ENCODE peak calls at places on chromosome 4, in five cellular contexts. One of them, this sample, is unnamed.

GRCh38 chr4:101856149-101856548 is 65.6 kb downstream of the BANK1 start:
- DNase-seq in B cell: no peak
- DNase-seq in A673: no peak
- DNase-seq in osteoblast: no peak
- DNase-seq in brain microvascular endothelial cell: no peak
- DNase-seq in this sample: no peak

GRCh38 chr4:106344324-106344970 is 24.1 kb downstream of the GIMD1 start:
- DNase-seq in brain microvascular endothelial cell: peak
- DNase-seq in B cell: no peak
- DNase-seq in osteoblast: peak
- DNase-seq in A673: peak
- DNase-seq in this sample: peak

GRCh38 chr4:125826801-125827200 is 512.0 kb downstream of the FAT4 start:
- DNase-seq in brain microvascular endothelial cell: no peak
- DNase-seq in osteoblast: no peak
- DNase-seq in B cell: no peak
- DNase-seq in A673: peak
- DNase-seq in this sample: no peak

GRCh38 chr4:136281307-136281706 is 1251.0 kb downstream of the PCDH18 start:
- DNase-seq in osteoblast: no peak
- DNase-seq in B cell: no peak
- DNase-seq in A673: no peak
- DNase-seq in brain microvascular endothelial cell: no peak
- DNase-seq in this sample: no peak

GRCh38 chr4:122712782-122713181 is 19.7 kb upstream of the BBS12 start:
- DNase-seq in B cell: no peak
- DNase-seq in osteoblast: no peak
- DNase-seq in brain microvascular endothelial cell: peak
- DNase-seq in A673: no peak
- DNase-seq in this sample: peak

GRCh38 chr4:151031831-151032605 is 16.9 kb upstream of the LRBA start:
- DNase-seq in brain microvascular endothelial cell: peak
- DNase-seq in B cell: no peak
- DNase-seq in A673: no peak
- DNase-seq in osteoblast: peak
- DNase-seq in this sample: peak

GRCh38 chr4:36088542-36088941 is 155.8 kb downstream of the ARAP2 start:
- DNase-seq in brain microvascular endothelial cell: no peak
- DNase-seq in osteoblast: no peak
- DNase-seq in B cell: no peak
- DNase-seq in A673: no peak
- DNase-seq in this sample: no peak

GRCh38 chr4:101643201-101643600 is 147.3 kb upstream of the BANK1 start:
- DNase-seq in A673: peak
- DNase-seq in osteoblast: no peak
- DNase-seq in brain microvascular endothelial cell: no peak
- DNase-seq in B cell: no peak
- DNase-seq in this sample: peak

GRCh38 chr4:56512166-56512565 is 6.6 kb downstream of the ARL9 start:
- DNase-seq in brain microvascular endothelial cell: no peak
- DNase-seq in osteoblast: peak
- DNase-seq in B cell: no peak
- DNase-seq in A673: no peak
- DNase-seq in this sample: no peak

GRCh38 chr4:85717366-85717765 is 242.4 kb downstream of the ARHGAP24 start:
- DNase-seq in osteoblast: no peak
- DNase-seq in B cell: no peak
- DNase-seq in A673: peak
- DNase-seq in brain microvascular endothelial cell: no peak
- DNase-seq in this sample: no peak

GRCh38 chr4:76784237-76784636 is 113.7 kb downstream of the SOWAHB start:
- DNase-seq in B cell: no peak
- DNase-seq in A673: peak
- DNase-seq in osteoblast: peak
- DNase-seq in brain microvascular endothelial cell: peak
- DNase-seq in this sample: peak

GRCh38 chr4:184649971-184650855 is 675 bp downstream of the PRIMPOL start:
- DNase-seq in osteoblast: no peak
- DNase-seq in B cell: no peak
- DNase-seq in A673: peak
- DNase-seq in brain microvascular endothelial cell: no peak
- DNase-seq in this sample: peak

GRCh38 chr4:3250438-3250955 is 1.5 kb downstream of the MSANTD1 start:
- DNase-seq in B cell: no peak
- DNase-seq in brain microvascular endothelial cell: no peak
- DNase-seq in osteoblast: no peak
- DNase-seq in A673: no peak
- DNase-seq in this sample: no peak

GRCh38 chr4:186942745-186943606 is 219.3 kb upstream of the FAT1 start:
- DNase-seq in B cell: no peak
- DNase-seq in osteoblast: no peak
- DNase-seq in brain microvascular endothelial cell: no peak
- DNase-seq in A673: peak
- DNase-seq in this sample: no peak

GRCh38 chr4:104549736-104550135 is 55.0 kb upstream of the CXXC4 start:
- DNase-seq in brain microvascular endothelial cell: no peak
- DNase-seq in A673: no peak
- DNase-seq in osteoblast: no peak
- DNase-seq in B cell: no peak
- DNase-seq in this sample: no peak

GRCh38 chr4:86595426-86595805 is 1.3 kb downstream of the PTPN13 start:
- DNase-seq in brain microvascular endothelial cell: peak
- DNase-seq in osteoblast: peak
- DNase-seq in A673: peak
- DNase-seq in B cell: no peak
- DNase-seq in this sample: peak

GRCh38 chr4:3827616-3828492 is 61.7 kb downstream of the ADRA2C start:
- DNase-seq in B cell: no peak
- DNase-seq in A673: peak
- DNase-seq in osteoblast: peak
- DNase-seq in brain microvascular endothelial cell: no peak
- DNase-seq in this sample: peak

GRCh38 chr4:4839471-4839810 is 20.0 kb upstream of the MSX1 start:
- DNase-seq in brain microvascular endothelial cell: no peak
- DNase-seq in osteoblast: no peak
- DNase-seq in B cell: no peak
- DNase-seq in A673: no peak
- DNase-seq in this sample: no peak

GRCh38 chr4:70544279-70544870 is 26.0 kb downstream of the AMTN start:
- DNase-seq in osteoblast: peak
- DNase-seq in A673: peak
- DNase-seq in B cell: peak
- DNase-seq in brain microvascular endothelial cell: peak
- DNase-seq in this sample: peak

GRCh38 chr4:71198958-71199357 is 139.9 kb upstream of the SLC4A4 start:
- DNase-seq in brain microvascular endothelial cell: no peak
- DNase-seq in osteoblast: no peak
- DNase-seq in B cell: no peak
- DNase-seq in A673: no peak
- DNase-seq in this sample: no peak

GRCh38 chr4:123785515-123785914 is 388.9 kb downstream of the SPRY1 start:
- DNase-seq in B cell: no peak
- DNase-seq in brain microvascular endothelial cell: peak
- DNase-seq in osteoblast: peak
- DNase-seq in A673: no peak
- DNase-seq in this sample: peak

GRCh38 chr4:127616898-127617297 is 15.9 kb upstream of the INTU start:
- DNase-seq in osteoblast: no peak
- DNase-seq in A673: no peak
- DNase-seq in B cell: no peak
- DNase-seq in brain microvascular endothelial cell: no peak
- DNase-seq in this sample: no peak

GRCh38 chr4:71210831-71211230 is 128.0 kb upstream of the SLC4A4 start:
- DNase-seq in B cell: no peak
- DNase-seq in osteoblast: peak
- DNase-seq in brain microvascular endothelial cell: no peak
- DNase-seq in A673: no peak
- DNase-seq in this sample: no peak

GRCh38 chr4:183624548-183624947 is 34.4 kb downstream of the RWDD4 start:
- DNase-seq in osteoblast: no peak
- DNase-seq in A673: no peak
- DNase-seq in brain microvascular endothelial cell: no peak
- DNase-seq in B cell: no peak
- DNase-seq in this sample: no peak

GRCh38 chr4:40507977-40508376 is 121.7 kb downstream of the RBM47 start:
- DNase-seq in osteoblast: no peak
- DNase-seq in brain microvascular endothelial cell: no peak
- DNase-seq in A673: peak
- DNase-seq in B cell: no peak
- DNase-seq in this sample: no peak

DNA sequence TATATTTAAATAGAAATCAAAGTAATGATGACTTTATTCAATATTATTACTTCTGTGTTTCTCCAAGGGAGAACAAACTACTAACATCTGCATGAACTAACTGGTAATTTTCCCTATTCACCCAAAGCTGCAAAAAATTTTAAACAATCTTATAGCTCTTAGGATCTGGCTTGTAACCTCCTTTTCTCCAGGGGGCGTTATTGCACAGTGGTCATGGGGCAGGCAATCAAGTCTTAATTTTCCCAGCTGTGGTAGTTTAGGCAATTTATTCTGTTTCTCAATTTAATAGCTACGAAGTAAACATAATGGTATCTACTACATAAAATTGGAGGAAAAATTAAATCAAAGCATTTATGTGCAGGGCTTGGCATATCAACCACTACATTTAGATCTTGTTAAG is 137.5 kb upstream of the GUCY1A1 start:
- DNase-seq in brain microvascular endothelial cell: no peak
- DNase-seq in B cell: no peak
- DNase-seq in A673: peak
- DNase-seq in osteoblast: no peak
- DNase-seq in this sample: peak
- TF ChIP-seq CTCF in brain microvascular endothelial cell: peak
- TF ChIP-seq CTCF in B cell: no peak
- TF ChIP-seq CTCF in A673: peak
- TF ChIP-seq CTCF in osteoblast: peak
- TF ChIP-seq CTCF in this sample: no peak

GRCh38 chr4:109801895-109802319 is at the start of gene CFI:
- DNase-seq in osteoblast: peak
- DNase-seq in brain microvascular endothelial cell: peak
- DNase-seq in B cell: no peak
- DNase-seq in A673: peak
- DNase-seq in this sample: peak

GRCh38 chr4:109801099-109801789 is 555 bp downstream of the CFI start:
- DNase-seq in brain microvascular endothelial cell: no peak
- DNase-seq in B cell: no peak
- DNase-seq in osteoblast: no peak
- DNase-seq in A673: no peak
- DNase-seq in this sample: no peak

GRCh38 chr4:109809657-109810056 is 5.9 kb upstream of the GAR1 start:
- DNase-seq in B cell: no peak
- DNase-seq in osteoblast: no peak
- DNase-seq in brain microvascular endothelial cell: no peak
- DNase-seq in A673: no peak
- DNase-seq in this sample: no peak

GRCh38 chr4:109798866-109799265 is 2.9 kb downstream of the CFI start:
- DNase-seq in brain microvascular endothelial cell: no peak
- DNase-seq in B cell: no peak
- DNase-seq in A673: no peak
- DNase-seq in osteoblast: no peak
- DNase-seq in this sample: no peak

GRCh38 chr4:109803924-109804571 is 2.2 kb upstream of the CFI start:
- DNase-seq in osteoblast: no peak
- DNase-seq in brain microvascular endothelial cell: peak
- DNase-seq in B cell: no peak
- DNase-seq in A673: peak
- DNase-seq in this sample: peak
- TF ChIP-seq CTCF in osteoblast: peak
- TF ChIP-seq CTCF in brain microvascular endothelial cell: peak
- TF ChIP-seq CTCF in B cell: peak
- TF ChIP-seq CTCF in A673: peak
- TF ChIP-seq CTCF in this sample: peak

DNA sequence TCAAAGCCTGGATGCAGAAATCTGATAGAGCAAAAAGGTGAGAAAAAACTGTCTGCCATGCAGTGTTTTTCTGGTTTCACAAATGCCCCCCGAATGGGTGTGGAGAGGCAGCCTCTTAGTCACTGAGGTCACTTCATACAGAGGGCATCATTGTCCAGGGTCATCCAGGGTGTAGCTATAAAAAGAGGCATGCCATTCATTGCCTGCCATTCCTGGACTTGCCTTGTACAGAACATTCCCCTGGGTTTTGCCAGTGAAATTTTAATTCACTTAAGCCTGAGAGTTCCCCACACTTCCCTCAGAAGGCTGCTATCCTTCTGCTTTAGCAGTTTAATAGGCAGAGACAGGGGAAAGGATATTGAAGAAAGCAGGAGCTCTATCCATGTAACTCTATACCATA is 230.3 kb downstream of the UNC5C start:
- DNase-seq in brain microvascular endothelial cell: no peak
- DNase-seq in osteoblast: no peak
- DNase-seq in A673: no peak
- DNase-seq in B cell: no peak
- DNase-seq in this sample: no peak
- TF ChIP-seq CTCF in brain microvascular endothelial cell: no peak
- TF ChIP-seq CTCF in osteoblast: no peak
- TF ChIP-seq CTCF in A673: no peak
- TF ChIP-seq CTCF in B cell: no peak
- TF ChIP-seq CTCF in this sample: no peak

GRCh38 chr4:129148892-129149291 is 52.9 kb downstream of the C4orf33 start:
- DNase-seq in B cell: no peak
- DNase-seq in A673: no peak
- DNase-seq in brain microvascular endothelial cell: no peak
- DNase-seq in osteoblast: no peak
- DNase-seq in this sample: no peak

GRCh38 chr4:129145222-129145730 is 49.3 kb downstream of the C4orf33 start:
- DNase-seq in B cell: no peak
- DNase-seq in A673: no peak
- DNase-seq in osteoblast: no peak
- DNase-seq in brain microvascular endothelial cell: no peak
- DNase-seq in this sample: no peak

GRCh38 chr4:129143359-129143758 is 47.4 kb downstream of the C4orf33 start:
- DNase-seq in A673: no peak
- DNase-seq in B cell: no peak
- DNase-seq in brain microvascular endothelial cell: no peak
- DNase-seq in osteoblast: no peak
- DNase-seq in this sample: no peak

GRCh38 chr4:129144755-129145206 is 48.8 kb downstream of the C4orf33 start:
- DNase-seq in B cell: no peak
- DNase-seq in A673: no peak
- DNase-seq in brain microvascular endothelial cell: no peak
- DNase-seq in osteoblast: no peak
- DNase-seq in this sample: no peak

GRCh38 chr4:129146639-129147038 is 50.7 kb downstream of the C4orf33 start:
- DNase-seq in A673: no peak
- DNase-seq in osteoblast: no peak
- DNase-seq in B cell: no peak
- DNase-seq in brain microvascular endothelial cell: no peak
- DNase-seq in this sample: no peak
- TF ChIP-seq CTCF in A673: no peak
- TF ChIP-seq CTCF in osteoblast: no peak
- TF ChIP-seq CTCF in B cell: no peak
- TF ChIP-seq CTCF in brain microvascular endothelial cell: peak
- TF ChIP-seq CTCF in this sample: no peak

DNA sequence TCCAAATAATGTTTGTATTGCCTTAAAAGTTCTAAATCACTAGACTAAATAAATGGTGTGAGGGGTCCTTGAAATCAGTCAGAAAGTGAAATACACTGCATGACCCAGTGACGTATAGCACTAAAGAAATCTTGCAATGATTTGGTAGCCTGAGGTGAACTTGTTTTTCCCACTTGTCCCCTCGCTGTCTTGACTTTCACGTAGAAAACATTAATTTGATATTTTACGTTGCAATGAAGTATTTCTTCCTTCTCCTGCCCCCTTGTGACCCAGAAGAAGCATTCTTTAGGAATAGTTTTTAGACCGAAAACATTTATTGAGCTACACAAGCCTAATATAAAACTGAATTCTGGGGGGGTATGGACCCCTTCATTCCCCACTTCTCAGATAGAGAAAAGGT is 3.7 kb downstream of the KLB start:
- DNase-seq in A673: no peak
- DNase-seq in osteoblast: peak
- DNase-seq in brain microvascular endothelial cell: no peak
- DNase-seq in B cell: no peak
- DNase-seq in this sample: no peak
- TF ChIP-seq CTCF in A673: peak
- TF ChIP-seq CTCF in osteoblast: peak
- TF ChIP-seq CTCF in brain microvascular endothelial cell: peak
- TF ChIP-seq CTCF in B cell: no peak
- TF ChIP-seq CTCF in this sample: peak

This sample was measured in MCF 10A.